ENCODE peak calls at places on chromosomes 1 and 21, in eight cellular contexts. N, J, T, D, B, K, L and S are unnamed samples.

GRCh38 chr1:172003766-172004530 is 162.7 kb downstream of the DNM3 start:
- DNase-seq in T (no peak), K (no peak), J (no peak), B (no peak), L (no peak), D (no peak), N (no peak), S (no peak)

GRCh38 chr1:154925335-154926170 is 11.0 kb downstream of the PMVK start:
- DNase-seq in N (no peak), K (no peak), J (no peak), B (no peak), T (no peak), D (no peak), L (no peak), S (no peak)

GRCh38 chr1:238191161-238191560 is 300.4 kb upstream of the ZP4 start:
- DNase-seq in B (no peak), D (no peak), K (no peak), J (no peak), N (no peak), T (no peak), L (no peak), S (no peak)

GRCh38 chr1:200510228-200510623 is 100.4 kb upstream of the ZNF281 start:
- DNase-seq in L (peak), J (peak), D (peak), N (peak), B (peak), T (peak), K (peak), S (no peak)

GRCh38 chr1:7584157-7584556 is 186.9 kb upstream of the VAMP3 start:
- DNase-seq in D (no peak), N (no peak), T (no peak), B (no peak), J (no peak), L (no peak), K (no peak), S (no peak)

GRCh38 chr1:205456383-205456867 is 580 bp upstream of the BLACAT1 start:
- DNase-seq in K (peak), L (peak), N (no peak), B (no peak), T (no peak), D (no peak), J (no peak), S (no peak)

GRCh38 chr1:27785763-27786162 is 12.7 kb downstream of the STX12 start:
- DNase-seq in T (no peak), K (no peak), D (no peak), N (no peak), L (no peak), J (no peak), B (no peak), S (no peak)

GRCh38 chr1:243508303-243508713 is 252.5 kb downstream of the SDCCAG8 start:
- DNase-seq in T (no peak), J (peak), B (peak), L (no peak), D (no peak), N (peak), K (no peak), S (peak)

GRCh38 chr21:17602874-17603273 is 9.8 kb downstream of the BTG3 start:
- DNase-seq in K (no peak), L (no peak), B (no peak), D (no peak), T (no peak), J (no peak), N (no peak), S (no peak)

DNA sequence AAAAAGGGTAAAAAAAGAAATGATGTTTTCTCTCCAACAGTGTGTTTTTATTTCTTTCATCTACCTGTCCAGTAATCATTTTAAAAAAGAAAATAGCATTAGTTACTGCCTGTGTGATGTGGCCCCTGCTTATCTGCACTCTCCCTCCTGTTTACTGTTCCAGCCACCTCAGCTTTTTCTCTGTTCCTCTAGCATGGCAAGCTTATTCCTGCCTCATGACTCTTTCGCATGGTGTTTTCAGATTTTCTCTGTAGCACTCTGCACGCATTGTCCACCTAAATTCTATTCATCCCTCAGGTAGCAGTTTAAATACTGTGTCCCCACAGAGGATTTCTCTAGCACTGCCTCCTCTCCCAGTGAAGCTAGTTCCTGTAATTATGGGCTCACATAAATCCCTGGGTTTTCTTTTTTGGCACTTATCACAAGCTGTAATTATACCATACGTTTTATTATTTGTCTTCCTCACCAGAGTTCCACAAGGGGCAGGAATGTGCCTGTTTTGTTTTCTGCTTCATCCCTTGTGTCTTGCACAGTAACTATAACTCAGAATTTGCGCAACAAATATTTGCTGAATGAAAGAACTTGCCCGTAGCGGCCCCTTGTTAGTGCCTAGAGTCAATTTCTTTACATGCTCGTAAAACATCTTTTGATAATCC is 51.4 kb upstream of the LRIG2 start:
- DNase-seq in B (no peak), J (no peak), K (no peak), T (no peak), N (no peak), L (no peak), D (no peak), S (no peak)
- TF ChIP-seq CTCF in B (no peak), J (no peak), K (no peak), T (no peak), N (no peak), L (no peak), D (no peak), S (no peak)

GRCh38 chr1:54944610-54945392 is 35.6 kb upstream of the TMEM61 start:
- DNase-seq in L (peak), D (peak), B (peak), K (peak), J (peak), N (peak), T (peak), S (peak)

GRCh38 chr1:54949971-54950360 is 30.5 kb upstream of the TMEM61 start:
- DNase-seq in D (no peak), B (no peak), L (no peak), T (no peak), K (no peak), J (no peak), N (no peak), S (no peak)

GRCh38 chr1:54947540-54947939 is 32.9 kb upstream of the TMEM61 start:
- DNase-seq in L (no peak), T (no peak), D (no peak), J (no peak), N (no peak), B (no peak), K (no peak), S (no peak)

GRCh38 chr1:54942976-54943375 is 37.5 kb upstream of the TMEM61 start:
- DNase-seq in J (no peak), T (no peak), N (no peak), K (no peak), B (no peak), L (no peak), D (no peak), S (no peak)

GRCh38 chr1:54945393-54945936 is 35.0 kb upstream of the TMEM61 start:
- DNase-seq in J (no peak), B (no peak), K (no peak), L (no peak), N (no peak), D (no peak), T (no peak), S (no peak)
- TF ChIP-seq CTCF in J (peak), B (no peak), K (no peak), L (no peak), N (no peak), D (peak), T (no peak), S (no peak)

DNA sequence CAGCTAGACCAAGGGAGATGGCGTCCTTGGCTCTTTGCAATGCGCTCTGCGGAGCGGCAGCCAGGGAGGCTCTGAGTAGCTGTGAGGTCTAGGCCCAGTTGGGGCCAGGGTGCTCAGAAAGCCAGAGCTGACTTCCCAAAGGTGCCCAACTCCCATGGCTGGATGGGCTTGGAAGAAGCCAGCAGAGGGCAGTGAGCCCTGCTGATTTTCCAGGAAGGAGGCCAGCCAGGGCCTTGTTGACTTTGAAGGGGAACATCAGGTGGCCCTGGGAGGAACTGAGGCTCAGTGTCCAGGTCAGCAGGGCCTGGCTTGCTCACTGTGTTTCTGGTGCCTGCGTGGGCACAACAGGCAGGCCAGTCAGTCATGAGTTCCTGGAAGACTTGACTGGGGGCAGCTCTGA is 27.1 kb downstream of the CDCP2 start:
- DNase-seq in D (peak), K (peak), L (no peak), J (no peak), N (no peak), T (no peak), B (no peak), S (no peak)
- TF ChIP-seq CTCF in D (peak), K (peak), L (peak), J (no peak), N (no peak), T (no peak), B (peak), S (no peak)

GRCh38 chr1:18575620-18576019 is 55.0 kb upstream of the PAX7 start:
- DNase-seq in L (peak), N (peak), K (peak), D (peak), T (peak), J (no peak), B (peak), S (peak)
- TF ChIP-seq CTCF in L (peak), N (no peak), K (peak), D (peak), T (peak), J (no peak), B (peak), S (no peak)

DNA sequence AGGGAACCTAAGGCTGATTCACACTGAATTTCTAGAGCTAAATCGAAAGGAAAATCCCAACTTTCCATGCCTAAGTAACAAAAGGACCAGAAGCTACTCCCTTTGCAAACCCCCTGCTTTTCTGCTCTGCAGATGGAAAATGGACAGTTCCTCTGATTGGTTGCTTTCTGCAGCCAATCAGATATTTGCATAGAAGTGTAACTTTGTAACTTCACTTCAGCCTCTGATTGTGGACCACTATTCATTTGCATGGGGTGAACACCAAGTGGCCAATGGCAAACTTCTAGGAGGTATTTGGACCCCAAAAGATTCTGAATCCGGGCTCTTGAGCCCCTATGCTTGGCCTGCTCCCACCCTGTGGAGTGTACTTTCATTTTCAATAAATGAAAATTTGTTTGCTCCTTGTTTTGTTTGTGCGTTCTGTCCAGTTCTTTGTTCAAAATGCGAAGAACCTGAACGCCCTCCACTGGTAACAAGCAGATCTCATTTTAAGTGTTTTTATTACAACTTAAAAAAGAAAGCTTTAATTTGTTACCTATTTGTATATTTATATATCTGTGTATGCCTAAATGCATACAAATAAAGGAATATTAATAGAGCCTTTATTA is 6.4 kb upstream of the GSTM4 start:
- DNase-seq in J (no peak), N (no peak), T (no peak), K (no peak), B (no peak), L (peak), D (no peak), S (no peak)
- TF ChIP-seq CTCF in J (no peak), N (no peak), T (no peak), K (peak), B (peak), L (peak), D (peak), S (no peak)

GRCh38 chr1:210949039-210949438 is 184.9 kb downstream of the KCNH1 start:
- DNase-seq in N (no peak), L (no peak), T (no peak), D (no peak), J (no peak), B (no peak), K (no peak), S (no peak)
- TF ChIP-seq CTCF in N (no peak), L (no peak), T (no peak), D (no peak), J (no peak), B (no peak), K (no peak), S (no peak)